ENCODE peak calls at places on chromosomes 1 and 21, in four cellular contexts. One of them, this sample, is unnamed.

GRCh38 chr1:194598098-194598497 is 1411.7 kb upstream of the B3GALT2 start:
- DNase-seq in foreskin fibroblast: no peak
- DNase-seq in stomach: no peak
- DNase-seq in GM12865: no peak
- DNase-seq in this sample: no peak

GRCh38 chr1:31809698-31810097 is 6.1 kb downstream of the SPOCD1 start:
- DNase-seq in GM12865: no peak
- DNase-seq in stomach: no peak
- DNase-seq in foreskin fibroblast: no peak
- DNase-seq in this sample: no peak

GRCh38 chr1:94100785-94101612 is 19.9 kb downstream of the ABCA4 start:
- DNase-seq in stomach: no peak
- DNase-seq in GM12865: no peak
- DNase-seq in foreskin fibroblast: peak; percentile 31
- DNase-seq in this sample: no peak

GRCh38 chr1:113874017-113874879 is 2.7 kb upstream of the PTPN22 start:
- DNase-seq in stomach: no peak
- DNase-seq in GM12865: peak; percentile 76
- DNase-seq in foreskin fibroblast: no peak
- DNase-seq in this sample: no peak

GRCh38 chr1:184499626-184500025 is 112.8 kb downstream of the C1orf21 start:
- DNase-seq in foreskin fibroblast: peak; percentile 18
- DNase-seq in stomach: no peak
- DNase-seq in GM12865: no peak
- DNase-seq in this sample: no peak

GRCh38 chr1:41382531-41383090 is 21.4 kb downstream of the FOXO6 start:
- DNase-seq in foreskin fibroblast: peak; percentile 38
- DNase-seq in GM12865: no peak
- DNase-seq in stomach: peak; percentile 59
- DNase-seq in this sample: no peak

GRCh38 chr1:241834733-241835377 is 13.1 kb upstream of the EXO1 start:
- DNase-seq in stomach: no peak
- DNase-seq in GM12865: no peak
- DNase-seq in foreskin fibroblast: peak; percentile 77
- DNase-seq in this sample: no peak

GRCh38 chr1:89539135-89539534 is 14.5 kb downstream of the LRRC8B start:
- DNase-seq in stomach: no peak
- DNase-seq in GM12865: no peak
- DNase-seq in foreskin fibroblast: no peak
- DNase-seq in this sample: no peak

GRCh38 chr1:16420719-16421118 is 16.5 kb downstream of the SPATA21 start:
- DNase-seq in foreskin fibroblast: no peak
- DNase-seq in GM12865: peak; percentile 91
- DNase-seq in stomach: no peak
- DNase-seq in this sample: no peak

GRCh38 chr1:14658642-14659041 is 60.2 kb downstream of the KAZN start:
- DNase-seq in GM12865: no peak
- DNase-seq in foreskin fibroblast: no peak
- DNase-seq in stomach: no peak
- DNase-seq in this sample: no peak
- TF ChIP-seq CTCF in GM12865: no peak
- TF ChIP-seq CTCF in foreskin fibroblast: no peak
- TF ChIP-seq CTCF in stomach: no peak
- TF ChIP-seq CTCF in this sample: no peak

DNA sequence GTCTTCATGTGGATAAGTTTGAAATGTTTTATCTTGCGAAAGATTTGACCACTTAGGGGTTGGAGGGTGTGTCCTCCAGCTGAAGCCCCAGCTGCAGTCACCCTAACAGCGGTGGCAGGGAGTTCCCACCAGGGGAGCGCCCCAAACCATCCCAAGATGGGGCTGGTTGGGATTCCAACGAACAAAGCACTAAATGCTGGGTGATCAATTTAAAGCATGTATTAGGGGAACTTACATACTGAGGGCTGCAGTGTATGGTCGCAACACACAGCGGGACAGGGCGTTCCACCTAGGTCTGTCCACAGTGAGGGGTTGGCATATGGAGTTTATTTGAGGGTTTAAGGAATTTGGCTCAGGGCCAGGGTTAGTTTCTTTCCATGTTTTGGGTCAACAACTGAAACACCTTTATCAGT is 26.3 kb downstream of the SLC37A1 start:
- DNase-seq in GM12865: no peak
- DNase-seq in stomach: peak; percentile 51
- DNase-seq in foreskin fibroblast: peak; percentile 7
- DNase-seq in this sample: no peak
- TF ChIP-seq CTCF in GM12865: no peak
- TF ChIP-seq CTCF in stomach: peak; percentile 10
- TF ChIP-seq CTCF in foreskin fibroblast: no peak
- TF ChIP-seq CTCF in this sample: peak; percentile 25

DNA sequence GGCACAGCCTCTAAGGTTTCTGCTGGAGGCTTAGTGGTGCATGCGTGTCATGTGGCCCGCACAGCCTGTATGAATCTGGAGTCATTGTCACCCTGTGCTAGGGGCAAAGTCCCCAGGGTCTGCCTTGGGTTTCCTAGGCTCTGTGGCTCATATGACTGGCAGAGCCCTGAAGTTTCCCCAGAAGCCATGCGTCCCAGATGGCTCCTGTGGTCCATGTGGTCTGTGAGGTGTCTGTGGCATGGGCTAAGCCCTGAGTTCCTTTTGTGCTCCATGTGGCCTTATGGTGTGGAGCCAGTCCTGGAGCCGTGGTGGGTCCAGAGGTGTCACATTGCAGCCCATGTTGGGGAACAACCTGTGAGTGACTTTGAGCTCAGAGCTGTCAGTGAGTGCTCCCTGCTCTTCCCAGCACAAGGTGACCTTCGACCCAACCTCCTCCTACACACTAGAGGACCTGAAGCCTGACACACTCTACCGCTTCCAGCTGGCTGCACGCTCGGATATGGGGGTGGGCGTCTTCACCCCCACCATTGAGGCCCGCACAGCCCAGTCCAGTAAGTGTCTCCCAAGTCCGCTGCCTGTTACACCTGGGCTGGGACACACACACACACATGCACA is 57.8 kb upstream of the KDM4A start:
- DNase-seq in GM12865: no peak
- DNase-seq in foreskin fibroblast: no peak
- DNase-seq in stomach: no peak
- DNase-seq in this sample: no peak
- TF ChIP-seq CTCF in GM12865: no peak
- TF ChIP-seq CTCF in foreskin fibroblast: no peak
- TF ChIP-seq CTCF in stomach: no peak
- TF ChIP-seq CTCF in this sample: no peak

GRCh38 chr1:112517231-112517630 is 8.5 kb downstream of the WNT2B start:
- DNase-seq in foreskin fibroblast: no peak
- DNase-seq in GM12865: no peak
- DNase-seq in stomach: no peak
- DNase-seq in this sample: no peak
- TF ChIP-seq CTCF in foreskin fibroblast: no peak
- TF ChIP-seq CTCF in GM12865: no peak
- TF ChIP-seq CTCF in stomach: no peak
- TF ChIP-seq CTCF in this sample: no peak

DNA sequence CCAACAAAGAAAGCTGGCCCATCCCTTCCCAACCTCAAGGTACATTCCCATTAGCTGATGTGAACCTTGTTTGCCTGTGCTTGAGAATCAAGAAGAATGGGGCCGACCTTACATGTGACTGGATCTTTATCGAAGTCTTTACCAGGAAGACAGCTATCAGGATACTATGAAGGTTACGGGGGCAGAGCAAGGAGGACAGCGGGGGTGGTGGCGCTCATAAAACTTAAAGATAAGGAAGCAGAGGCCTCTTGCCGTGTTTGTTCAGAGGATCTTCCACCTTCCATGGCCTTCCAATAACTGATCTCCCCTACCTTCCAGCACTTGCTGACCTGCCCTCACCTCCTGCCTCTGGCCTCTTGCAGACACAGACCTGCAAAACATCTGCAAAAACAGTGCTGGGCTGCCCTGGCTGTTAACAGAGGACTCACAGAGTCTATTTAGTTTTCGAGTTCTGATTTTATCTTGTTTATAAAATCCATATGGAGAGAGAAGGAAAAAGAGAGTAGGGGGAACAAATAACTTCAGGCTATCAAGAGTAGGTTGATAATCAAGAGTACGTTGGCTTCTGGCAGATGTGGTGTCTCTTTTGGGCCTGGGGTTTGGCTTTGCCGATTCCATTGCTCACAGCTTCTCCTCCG is 198.0 kb downstream of the HUNK start:
- DNase-seq in foreskin fibroblast: no peak
- DNase-seq in stomach: no peak
- DNase-seq in GM12865: no peak
- DNase-seq in this sample: no peak
- TF ChIP-seq CTCF in foreskin fibroblast: no peak
- TF ChIP-seq CTCF in stomach: no peak
- TF ChIP-seq CTCF in GM12865: no peak
- TF ChIP-seq CTCF in this sample: no peak

GRCh38 chr1:1318777-1319645 is 5.4 kb downstream of the INTS11 start:
- DNase-seq in GM12865: no peak
- DNase-seq in stomach: no peak
- DNase-seq in foreskin fibroblast: no peak
- DNase-seq in this sample: no peak

GRCh38 chr1:1318131-1318652 is 6.3 kb downstream of the INTS11 start:
- DNase-seq in stomach: peak; percentile 86
- DNase-seq in GM12865: no peak
- DNase-seq in foreskin fibroblast: peak; percentile 96
- DNase-seq in this sample: no peak

GRCh38 chr1:1321477-1321876 is 3.0 kb downstream of the INTS11 start:
- DNase-seq in stomach: no peak
- DNase-seq in GM12865: no peak
- DNase-seq in foreskin fibroblast: no peak
- DNase-seq in this sample: no peak

GRCh38 chr1:1320666-1321448 is 3.6 kb downstream of the INTS11 start:
- DNase-seq in stomach: no peak
- DNase-seq in GM12865: no peak
- DNase-seq in foreskin fibroblast: no peak
- DNase-seq in this sample: no peak

GRCh38 chr1:1319646-1319941 is 4.9 kb downstream of the INTS11 start:
- DNase-seq in GM12865: no peak
- DNase-seq in stomach: no peak
- DNase-seq in foreskin fibroblast: no peak
- DNase-seq in this sample: no peak
- TF ChIP-seq CTCF in GM12865: no peak
- TF ChIP-seq CTCF in stomach: no peak
- TF ChIP-seq CTCF in foreskin fibroblast: no peak
- TF ChIP-seq CTCF in this sample: no peak

GRCh38 chr1:14113271-14113670 is 413.3 kb downstream of the PRDM2 start:
- DNase-seq in stomach: no peak
- DNase-seq in GM12865: no peak
- DNase-seq in foreskin fibroblast: no peak
- DNase-seq in this sample: no peak

GRCh38 chr1:14112613-14113012 is 412.6 kb downstream of the PRDM2 start:
- DNase-seq in GM12865: no peak
- DNase-seq in foreskin fibroblast: no peak
- DNase-seq in stomach: no peak
- DNase-seq in this sample: no peak

GRCh38 chr1:14115976-14116375 is 416.0 kb downstream of the PRDM2 start:
- DNase-seq in foreskin fibroblast: no peak
- DNase-seq in GM12865: no peak
- DNase-seq in stomach: no peak
- DNase-seq in this sample: no peak

GRCh38 chr1:14111121-14111520 is 411.1 kb downstream of the PRDM2 start:
- DNase-seq in foreskin fibroblast: no peak
- DNase-seq in GM12865: no peak
- DNase-seq in stomach: no peak
- DNase-seq in this sample: no peak

DNA sequence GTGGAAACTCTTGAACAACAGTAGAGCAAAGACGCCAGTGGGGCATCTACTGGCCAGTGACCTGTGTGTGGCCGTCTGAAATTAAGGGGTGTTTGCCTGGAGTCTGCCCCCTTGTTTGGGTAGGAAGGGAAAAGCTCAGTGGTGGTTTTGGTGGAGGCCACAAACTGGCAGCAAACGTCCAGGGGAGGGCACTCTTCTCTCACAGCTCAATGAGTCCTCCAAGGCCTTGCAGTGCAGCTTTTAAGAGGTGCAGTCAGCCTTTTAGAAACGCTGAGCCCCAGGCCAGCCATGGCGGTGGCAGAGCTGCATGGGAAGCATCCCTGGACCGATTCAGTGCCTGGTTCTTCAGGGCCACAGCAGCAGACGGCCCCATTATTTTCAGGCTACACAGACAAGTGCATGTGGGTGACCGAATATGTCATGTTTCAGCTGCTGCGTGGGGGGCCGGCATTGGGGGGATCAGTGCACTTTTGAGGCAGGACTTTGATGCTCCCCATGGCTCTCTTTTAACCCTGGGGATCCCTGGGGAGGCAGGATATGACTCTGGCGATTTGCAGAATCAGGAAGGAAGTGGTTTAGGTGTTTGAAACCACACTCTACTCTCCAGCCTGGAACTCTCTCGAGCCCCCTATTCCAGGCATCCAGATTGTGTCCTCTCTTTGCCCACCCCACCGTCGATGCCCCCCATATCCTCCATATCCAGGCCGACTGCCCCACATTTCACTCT is 414.0 kb downstream of the PRDM2 start:
- DNase-seq in foreskin fibroblast: peak; percentile 63
- DNase-seq in GM12865: peak; percentile 41
- DNase-seq in stomach: no peak
- DNase-seq in this sample: no peak
- TF ChIP-seq CTCF in foreskin fibroblast: peak; percentile 18
- TF ChIP-seq CTCF in GM12865: peak; percentile 44
- TF ChIP-seq CTCF in stomach: no peak
- TF ChIP-seq CTCF in this sample: peak; percentile 41

DNA sequence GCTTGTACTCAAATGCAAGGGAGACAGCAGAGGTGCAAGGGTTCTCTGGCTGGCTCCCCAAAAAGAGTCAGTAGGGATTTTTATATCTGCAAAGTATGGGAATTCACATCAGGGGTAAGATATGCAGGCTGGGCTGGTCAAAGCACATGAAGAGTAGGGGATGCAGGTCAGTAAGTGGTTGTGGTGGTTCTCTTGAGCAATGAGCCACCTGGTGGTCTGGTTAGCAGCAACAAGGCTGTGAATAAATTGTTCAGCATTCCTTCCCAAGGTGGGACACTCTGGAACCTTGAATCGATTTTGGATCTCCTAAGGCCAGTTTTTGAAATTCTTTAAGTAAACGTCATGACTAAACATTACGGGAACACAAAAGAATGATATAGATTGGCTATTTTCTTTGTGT is 563.0 kb upstream of the NEGR1 start:
- DNase-seq in foreskin fibroblast: no peak
- DNase-seq in GM12865: peak; percentile 5
- DNase-seq in stomach: no peak
- DNase-seq in this sample: no peak
- TF ChIP-seq CTCF in foreskin fibroblast: peak; percentile 19
- TF ChIP-seq CTCF in GM12865: peak; percentile 2
- TF ChIP-seq CTCF in stomach: no peak
- TF ChIP-seq CTCF in this sample: peak; percentile 50

GRCh38 chr21:20311388-20311787 is 686.8 kb upstream of the NCAM2 start:
- DNase-seq in stomach: no peak
- DNase-seq in foreskin fibroblast: no peak
- DNase-seq in GM12865: no peak
- DNase-seq in this sample: no peak
- TF ChIP-seq CTCF in stomach: no peak
- TF ChIP-seq CTCF in foreskin fibroblast: no peak
- TF ChIP-seq CTCF in GM12865: no peak
- TF ChIP-seq CTCF in this sample: no peak